ENCODE peak calls at places on chromosomes 1 and 21, in six cellular contexts. B is fibroblast of pulmonary artery, A is mucosa of descending colon, Z is bronchial epithelial cell, O is endodermal cell, F is AG04450. E is an unnamed sample.

GRCh38 chr21:43012596-43012995 is 38.2 kb downstream of the PKNOX1 start:
- DNase-seq in B (no peak), A (no peak), Z (peak; percentile 73), O (no peak), F (no peak), E (no peak)

GRCh38 chr1:207890136-207890738 is 20.7 kb downstream of the CD34 start:
- DNase-seq in B (peak; percentile 98), A (no peak), Z (peak; percentile 65), O (no peak), F (no peak), E (peak; percentile 36)

GRCh38 chr1:177444997-177445746 is 274.4 kb downstream of the BRINP2 start:
- DNase-seq in B (no peak), A (no peak), Z (no peak), O (no peak), F (no peak), E (no peak)

GRCh38 chr1:24384251-24385090 is 29.1 kb downstream of the STPG1 start:
- DNase-seq in B (peak; percentile 55), A (no peak), Z (peak; percentile 96), O (peak; percentile 36), F (no peak), E (no peak)

GRCh38 chr1:10628685-10629084 is 153.9 kb downstream of the PEX14 start:
- DNase-seq in B (peak; percentile 24), A (no peak), Z (no peak), O (no peak), F (no peak), E (no peak)

GRCh38 chr1:53121319-53122172 is 20.9 kb downstream of the SLC1A7 start:
- DNase-seq in B (peak; percentile 61), A (peak; percentile 22), Z (no peak), O (peak; percentile 57), F (no peak), E (no peak)

GRCh38 chr1:19884312-19884711 is 2.1 kb downstream of the OTUD3 start:
- DNase-seq in B (no peak), A (no peak), Z (peak; percentile 65), O (no peak), F (no peak), E (no peak)

GRCh38 chr1:182569939-182570610 is 19.0 kb downstream of the RNASEL start:
- DNase-seq in B (no peak), A (no peak), Z (no peak), O (no peak), F (no peak), E (no peak)

GRCh38 chr1:226629210-226629895 is 80.8 kb downstream of the STUM start:
- DNase-seq in B (no peak), A (no peak), Z (no peak), O (peak; percentile 45), F (no peak), E (no peak)

GRCh38 chr21:46158666-46159300 is 3.4 kb upstream of the FTCD start:
- DNase-seq in B (no peak), A (no peak), Z (no peak), O (no peak), F (no peak), E (no peak)

GRCh38 chr1:109193653-109194590 is 19.8 kb upstream of the SARS1 start:
- DNase-seq in B (peak; percentile 46), A (peak; percentile 78), Z (peak; percentile 29), O (peak; percentile 88), F (no peak), E (no peak)

GRCh38 chr1:116157096-116157495 is 45.9 kb downstream of the MAB21L3 start:
- DNase-seq in B (no peak), A (no peak), Z (no peak), O (no peak), F (no peak), E (no peak)

GRCh38 chr1:190452272-190452848 is 25.3 kb downstream of the BRINP3 start:
- DNase-seq in B (no peak), A (peak; percentile 16), Z (no peak), O (peak; percentile 38), F (no peak), E (no peak)
- TF ChIP-seq CTCF in B (no peak), A (no peak), Z (no peak), O (no peak), F (no peak), E (no peak)

DNA sequence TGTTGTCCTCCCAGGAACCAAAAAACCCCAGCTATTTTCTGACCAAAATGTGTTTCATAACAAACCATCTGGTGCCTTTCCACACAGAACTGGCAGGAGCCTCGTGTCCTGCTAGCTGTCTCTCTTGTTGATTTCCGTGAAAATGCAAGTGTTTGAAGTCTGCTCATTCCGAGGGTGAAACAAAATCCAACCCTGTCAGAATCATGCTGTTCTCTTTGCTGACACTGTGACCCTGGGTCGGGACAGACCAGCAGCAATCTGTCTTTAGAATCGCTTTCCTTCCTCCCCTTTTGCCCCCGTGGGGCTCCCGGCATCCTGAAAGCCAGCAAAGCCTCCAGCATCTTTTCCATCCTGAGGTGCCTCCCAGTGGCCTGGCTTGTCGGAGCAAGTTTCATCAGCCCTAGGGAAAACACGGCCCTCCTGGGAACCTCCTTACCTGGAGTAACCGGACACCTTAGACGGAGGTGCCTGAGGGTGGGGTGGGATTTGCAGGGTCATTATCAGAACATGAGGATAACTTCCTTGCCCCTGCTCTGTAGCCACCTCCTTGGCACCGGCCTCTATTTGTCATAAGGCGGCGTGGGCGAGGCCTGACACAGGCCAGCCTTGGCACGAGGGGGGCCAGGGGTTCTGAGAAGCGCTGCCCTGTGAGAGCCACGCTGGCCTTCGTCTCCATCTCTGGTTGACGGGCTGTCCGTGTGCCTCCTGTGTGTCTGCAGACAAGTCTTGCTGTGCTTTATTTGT is 24.9 kb downstream of the LDLRAP1 start:
- DNase-seq in B (peak; percentile 42), A (no peak), Z (peak; percentile 98), O (peak; percentile 88), F (no peak), E (no peak)
- TF ChIP-seq CTCF in B (no peak), A (no peak), Z (peak; percentile 29), O (peak; percentile 55), F (peak; percentile 26), E (peak; percentile 7)

GRCh38 chr1:193190096-193190744 is 3.8 kb upstream of the B3GALT2 start:
- DNase-seq in B (peak; percentile 56), A (no peak), Z (peak; percentile 13), O (no peak), F (no peak), E (no peak)
- TF ChIP-seq CTCF in B (peak; percentile 46), A (no peak), Z (peak; percentile 12), O (peak; percentile 38), F (peak; percentile 42), E (peak; percentile 38)

GRCh38 chr1:38000529-38001453 is 4.5 kb downstream of the FHL3 start:
- DNase-seq in B (peak; percentile 86), A (no peak), Z (peak; percentile 41), O (peak; percentile 87), F (peak; percentile 74), E (no peak)

GRCh38 chr1:38005195-38006007 is at the start of gene FHL3:
- DNase-seq in B (peak; percentile 67), A (peak; percentile 63), Z (no peak), O (peak; percentile 91), F (no peak), E (no peak)

GRCh38 chr1:38003261-38004250 is 1.8 kb downstream of the FHL3 start:
- DNase-seq in B (no peak), A (no peak), Z (no peak), O (peak; percentile 51), F (no peak), E (no peak)

GRCh38 chr1:38006008-38006828 is 904 bp upstream of the FHL3 start:
- DNase-seq in B (no peak), A (no peak), Z (no peak), O (no peak), F (no peak), E (no peak)

GRCh38 chr1:38004284-38005101 is 821 bp downstream of the FHL3 start:
- DNase-seq in B (no peak), A (no peak), Z (no peak), O (peak; percentile 69), F (no peak), E (no peak)
- TF ChIP-seq CTCF in B (no peak), A (no peak), Z (no peak), O (no peak), F (no peak), E (no peak)

GRCh38 chr1:3350441-3351261 is 103.8 kb upstream of the ARHGEF16 start:
- DNase-seq in B (no peak), A (no peak), Z (no peak), O (no peak), F (no peak), E (no peak)
- TF ChIP-seq CTCF in B (no peak), A (no peak), Z (no peak), O (no peak), F (no peak), E (no peak)

GRCh38 chr1:209899948-209900347 is 38.1 kb upstream of the SYT14 start:
- DNase-seq in B (no peak), A (no peak), Z (no peak), O (peak; percentile 89), F (no peak), E (no peak)
- TF ChIP-seq CTCF in B (peak; percentile 42), A (no peak), Z (peak; percentile 25), O (peak; percentile 84), F (peak; percentile 28), E (no peak)

GRCh38 chr1:58432813-58433668 is 113.5 kb downstream of the OMA1 start:
- DNase-seq in B (peak; percentile 89), A (no peak), Z (peak; percentile 34), O (peak; percentile 89), F (peak; percentile 15), E (peak; percentile 68)
- TF ChIP-seq CTCF in B (no peak), A (no peak), Z (no peak), O (no peak), F (peak; percentile 13), E (peak; percentile 33)

E was measured in AG04449.